ENCODE peak calls at places on chromosomes 16 and 17, in eight cellular contexts. C is lower lobe of right lung; E is CD8-positive, alpha-beta T cell; Z is adrenal gland; G is cardiac muscle cell; M is AG04450; V is uterus; T is PC-9. J is an unnamed sample.

GRCh38 chr17:19345067-19345460 is 17.5 kb downstream of the B9D1 start:
- DNase-seq in C (no peak), E (no peak), Z (no peak), G (no peak), M (no peak), V (no peak), T (no peak), J (no peak)

GRCh38 chr17:42623732-42624596 is 14.5 kb downstream of the TUBG1 start:
- DNase-seq in C (no peak), E (no peak), Z (peak), G (no peak), M (no peak), V (no peak), T (peak), J (peak)

GRCh38 chr17:37490022-37490587 is 414 bp downstream of the DUSP14 start:
- DNase-seq in C (peak), E (peak), Z (peak), G (peak), M (no peak), V (peak), T (peak), J (no peak)

GRCh38 chr17:26818736-26819135 is 475.2 kb upstream of the WSB1 start:
- DNase-seq in C (no peak), E (no peak), Z (no peak), G (no peak), M (peak), V (no peak), T (no peak), J (peak)

GRCh38 chr17:48046296-48046695 is 1.9 kb upstream of the NFE2L1 start:
- DNase-seq in C (no peak), E (no peak), Z (no peak), G (no peak), M (no peak), V (no peak), T (no peak), J (no peak)

GRCh38 chr16:24645739-24646645 is 83.5 kb upstream of the TNRC6A start:
- DNase-seq in C (no peak), E (no peak), Z (peak), G (no peak), M (peak), V (peak), T (peak), J (peak)

GRCh38 chr16:56245197-56245596 is 53.9 kb downstream of the GNAO1 start:
- DNase-seq in C (no peak), E (no peak), Z (no peak), G (no peak), M (no peak), V (no peak), T (peak), J (no peak)

GRCh38 chr16:86519649-86520316 is 9.5 kb downstream of the FOXF1 start:
- DNase-seq in C (peak), E (peak), Z (peak), G (peak), M (peak), V (peak), T (peak), J (no peak)

GRCh38 chr16:72834499-72834898 is 213.4 kb downstream of the ZFHX3 start:
- DNase-seq in C (no peak), E (no peak), Z (no peak), G (no peak), M (no peak), V (no peak), T (no peak), J (no peak)

GRCh38 chr16:2979669-2980226 is 498 bp downstream of the PKMYT1 start:
- DNase-seq in C (no peak), E (no peak), Z (no peak), G (no peak), M (no peak), V (no peak), T (peak), J (no peak)

GRCh38 chr16:85239239-85239638 is 127.0 kb upstream of the CIBAR2 start:
- DNase-seq in C (no peak), E (no peak), Z (no peak), G (no peak), M (no peak), V (no peak), T (no peak), J (no peak)

GRCh38 chr17:16911141-16911937 is 60.6 kb downstream of the TNFRSF13B start:
- DNase-seq in C (peak), E (no peak), Z (peak), G (no peak), M (no peak), V (peak), T (no peak), J (no peak)

GRCh38 chr16:53207810-53208752 is 153.3 kb downstream of the CHD9 start:
- DNase-seq in C (no peak), E (no peak), Z (peak), G (peak), M (peak), V (peak), T (peak), J (peak)

GRCh38 chr16:65222049-65222448 is 100.2 kb upstream of the CDH11 start:
- DNase-seq in C (no peak), E (no peak), Z (no peak), G (no peak), M (no peak), V (no peak), T (no peak), J (no peak)

GRCh38 chr16:3190949-3191353 is 2.9 kb downstream of the OR1F1 start:
- DNase-seq in C (no peak), E (peak), Z (no peak), G (peak), M (no peak), V (no peak), T (no peak), J (no peak)

GRCh38 chr16:49462989-49463371 is 89.4 kb downstream of the C16orf78 start:
- DNase-seq in C (no peak), E (no peak), Z (peak), G (no peak), M (no peak), V (peak), T (no peak), J (no peak)

GRCh38 chr16:50776042-50776441 is 34.2 kb downstream of the CYLD start:
- DNase-seq in C (no peak), E (no peak), Z (no peak), G (no peak), M (no peak), V (no peak), T (no peak), J (no peak)

GRCh38 chr16:81042821-81043220 is 7.2 kb downstream of the ATMIN start:
- DNase-seq in C (no peak), E (no peak), Z (no peak), G (no peak), M (no peak), V (no peak), T (no peak), J (no peak)

GRCh38 chr16:86232496-86232895 is 277.8 kb upstream of the FOXF1 start:
- DNase-seq in C (no peak), E (no peak), Z (no peak), G (no peak), M (no peak), V (no peak), T (no peak), J (no peak)

GRCh38 chr16:48811478-48811877 is 201.5 kb upstream of the N4BP1 start:
- DNase-seq in C (no peak), E (no peak), Z (no peak), G (no peak), M (no peak), V (no peak), T (no peak), J (no peak)

GRCh38 chr16:50742521-50743150 is 750 bp downstream of the CYLD start:
- DNase-seq in C (peak), E (peak), Z (peak), G (no peak), M (no peak), V (peak), T (no peak), J (no peak)

GRCh38 chr16:86048221-86048620 is 149.3 kb downstream of the IRF8 start:
- DNase-seq in C (no peak), E (no peak), Z (no peak), G (no peak), M (no peak), V (no peak), T (no peak), J (no peak)

GRCh38 chr16:54062361-54063346 is 223.9 kb downstream of the IRX3 start:
- DNase-seq in C (no peak), E (no peak), Z (no peak), G (no peak), M (no peak), V (no peak), T (no peak), J (no peak)

GRCh38 chr16:9849697-9850245 is 332.5 kb downstream of the GRIN2A start:
- DNase-seq in C (no peak), E (no peak), Z (no peak), G (no peak), M (no peak), V (no peak), T (no peak), J (no peak)

GRCh38 chr17:42675348-42675983 is 1.3 kb downstream of the PLEKHH3 start:
- DNase-seq in C (no peak), E (no peak), Z (no peak), G (peak), M (no peak), V (no peak), T (no peak), J (no peak)

GRCh38 chr16:24534634-24535033 is 4.7 kb upstream of the RBBP6 start:
- DNase-seq in C (no peak), E (no peak), Z (no peak), G (no peak), M (no peak), V (no peak), T (no peak), J (no peak)

GRCh38 chr17:81054308-81054707 is 19.4 kb downstream of the BAIAP2 start:
- DNase-seq in C (no peak), E (no peak), Z (no peak), G (no peak), M (no peak), V (no peak), T (no peak), J (no peak)
- H3K27ac ChIP-seq in C (no peak), E (no peak), Z (no peak), G (no peak), M (no peak), V (no peak), T (no peak), J (no peak)

GRCh38 chr16:991759-992158 is 10.2 kb downstream of the SOX8 start:
- DNase-seq in C (no peak), E (no peak), Z (no peak), G (no peak), M (no peak), V (no peak), T (no peak), J (no peak)
- H3K27ac ChIP-seq in C (no peak), E (no peak), Z (no peak), G (no peak), M (no peak), V (no peak), T (no peak), J (no peak)

GRCh38 chr16:11257131-11257938 is 1.3 kb upstream of the SOCS1 start:
- DNase-seq in C (peak), E (peak), Z (peak), G (peak), M (no peak), V (peak), T (peak), J (peak)

GRCh38 chr16:11260596-11260966 is 4.6 kb upstream of the SOCS1 start:
- DNase-seq in C (no peak), E (no peak), Z (no peak), G (no peak), M (no peak), V (no peak), T (no peak), J (no peak)

GRCh38 chr16:11259655-11260595 is 3.9 kb upstream of the SOCS1 start:
- DNase-seq in C (no peak), E (no peak), Z (peak), G (no peak), M (no peak), V (no peak), T (no peak), J (no peak)

GRCh38 chr16:11259288-11259621 is 3.3 kb upstream of the SOCS1 start:
- DNase-seq in C (no peak), E (no peak), Z (peak), G (no peak), M (no peak), V (no peak), T (no peak), J (no peak)

GRCh38 chr16:11258553-11259287 is 2.7 kb upstream of the SOCS1 start:
- DNase-seq in C (peak), E (peak), Z (peak), G (no peak), M (no peak), V (peak), T (no peak), J (no peak)
- H3K27ac ChIP-seq in C (peak), E (no peak), Z (peak), G (no peak), M (no peak), V (no peak), T (no peak), J (no peak)

GRCh38 chr17:74949455-74950115 is 13.9 kb downstream of the OTOP3 start:
- DNase-seq in C (no peak), E (no peak), Z (no peak), G (no peak), M (no peak), V (no peak), T (no peak), J (no peak)
- H3K27ac ChIP-seq in C (no peak), E (no peak), Z (no peak), G (no peak), M (no peak), V (no peak), T (no peak), J (no peak)

DNA sequence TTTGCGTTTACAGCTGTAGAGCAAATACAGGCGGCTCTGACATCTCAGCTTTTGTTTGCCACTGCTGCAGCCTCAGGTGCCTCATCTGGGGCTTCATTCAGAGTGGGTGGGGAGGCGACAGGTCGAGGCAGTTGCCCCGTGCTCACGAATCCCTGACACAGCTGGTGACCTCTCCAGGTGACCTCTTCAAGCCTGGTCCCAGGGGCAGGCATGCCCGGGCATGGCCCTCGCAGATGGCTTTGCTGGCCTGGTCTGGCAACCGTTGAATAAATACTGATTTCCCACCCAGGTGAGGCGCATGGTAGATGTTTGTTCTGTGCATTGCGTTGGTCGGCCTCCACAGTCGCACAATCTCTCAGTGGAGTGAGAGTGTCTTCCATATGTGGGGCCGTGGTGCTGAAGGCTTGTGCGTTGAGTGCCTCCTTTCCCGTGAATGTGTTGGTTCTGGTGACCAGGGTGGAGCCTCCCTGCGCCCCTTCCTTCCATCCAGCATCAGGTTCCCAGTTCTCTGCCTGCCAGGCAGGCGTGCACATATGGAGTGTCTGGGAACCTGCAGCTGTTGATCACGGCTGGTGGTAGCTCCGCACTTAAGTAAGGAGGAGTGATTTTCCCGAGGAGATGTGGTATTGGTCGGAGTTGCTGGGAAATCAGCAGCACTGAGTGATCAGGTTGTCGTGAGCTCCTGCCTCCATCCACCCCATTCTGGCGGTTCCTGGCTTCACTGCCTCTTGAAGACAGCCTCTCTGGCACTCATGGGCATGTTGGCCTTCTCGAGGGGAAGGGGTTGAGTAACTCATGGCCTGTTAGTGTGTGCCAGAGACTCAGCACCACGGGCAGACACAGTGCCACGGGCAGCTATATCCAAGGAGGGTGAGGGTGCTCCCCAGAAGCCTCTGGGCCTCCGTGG is 149.7 kb downstream of the RPTOR start:
- DNase-seq in C (no peak), E (no peak), Z (no peak), G (no peak), M (no peak), V (no peak), T (no peak), J (no peak)
- H3K27ac ChIP-seq in C (no peak), E (no peak), Z (peak), G (no peak), M (no peak), V (no peak), T (no peak), J (peak)

DNA sequence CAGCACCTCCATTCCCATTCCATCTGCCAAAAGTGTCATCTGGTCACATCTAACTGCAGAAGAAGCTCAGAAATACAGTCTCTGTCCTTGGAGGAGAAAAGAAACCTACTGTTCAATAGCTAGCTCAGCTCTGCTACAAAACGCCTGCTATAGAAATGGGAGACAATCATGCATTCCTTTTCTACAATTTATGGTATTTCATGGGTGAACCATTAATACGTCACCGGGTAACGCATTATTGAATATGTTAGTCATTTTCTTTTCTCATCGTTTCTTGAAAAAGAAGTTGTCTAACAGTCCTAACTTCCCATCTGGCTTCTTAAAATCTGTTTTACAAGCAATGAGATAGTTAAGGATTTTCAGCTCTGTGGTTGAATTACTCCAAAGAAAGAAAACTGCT is 496.7 kb upstream of the RBFOX1 start:
- DNase-seq in C (no peak), E (no peak), Z (no peak), G (no peak), M (no peak), V (no peak), T (no peak), J (no peak)
- H3K27ac ChIP-seq in C (no peak), E (no peak), Z (no peak), G (no peak), M (no peak), V (no peak), T (no peak), J (no peak)

DNA sequence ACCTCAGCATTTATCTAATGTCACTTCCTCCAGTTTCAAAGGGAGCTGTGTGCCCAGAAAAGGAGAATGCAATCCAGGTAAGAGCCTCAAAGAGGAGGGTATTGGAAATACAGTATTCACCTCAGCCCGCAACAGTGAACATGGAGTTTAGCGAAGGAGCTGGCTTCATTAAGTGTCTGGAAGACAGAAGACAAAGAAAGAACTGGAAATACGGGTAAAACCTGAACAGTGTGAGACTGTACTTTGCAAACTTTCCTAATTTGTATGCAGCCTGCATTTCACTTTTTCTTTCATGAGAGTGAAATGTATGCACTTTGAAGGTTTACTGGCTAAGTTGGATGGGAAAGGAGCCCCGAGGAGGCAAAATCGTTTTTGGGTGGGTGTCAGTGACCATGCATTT is 478.4 kb downstream of the HS3ST3B1 start:
- DNase-seq in C (no peak), E (no peak), Z (no peak), G (no peak), M (no peak), V (no peak), T (no peak), J (peak)
- H3K27ac ChIP-seq in C (no peak), E (no peak), Z (no peak), G (no peak), M (no peak), V (no peak), T (no peak), J (no peak)

GRCh38 chr17:13931752-13932477 is 137.4 kb upstream of the COX10 start:
- DNase-seq in C (peak), E (no peak), Z (peak), G (no peak), M (no peak), V (peak), T (no peak), J (peak)
- H3K27ac ChIP-seq in C (peak), E (no peak), Z (peak), G (no peak), M (no peak), V (peak), T (no peak), J (no peak)

GRCh38 chr16:66899310-66899944 is 19.1 kb downstream of the PDP2 start:
- DNase-seq in C (peak), E (no peak), Z (no peak), G (no peak), M (no peak), V (no peak), T (no peak), J (no peak)

GRCh38 chr16:66901626-66902025 is 17.1 kb downstream of the CDH16 start:
- DNase-seq in C (peak), E (no peak), Z (no peak), G (no peak), M (no peak), V (no peak), T (no peak), J (no peak)

GRCh38 chr16:66900721-66901441 is 17.8 kb downstream of the CDH16 start:
- DNase-seq in C (no peak), E (no peak), Z (no peak), G (no peak), M (no peak), V (no peak), T (no peak), J (no peak)

GRCh38 chr16:66898933-66899309 is 18.6 kb downstream of the PDP2 start:
- DNase-seq in C (no peak), E (no peak), Z (no peak), G (no peak), M (no peak), V (no peak), T (no peak), J (no peak)

GRCh38 chr16:66899945-66900688 is 18.6 kb downstream of the CDH16 start:
- DNase-seq in C (peak), E (no peak), Z (peak), G (peak), M (peak), V (peak), T (peak), J (no peak)
- H3K27ac ChIP-seq in C (peak), E (no peak), Z (peak), G (peak), M (peak), V (peak), T (peak), J (peak)

J was measured in epithelial cell of prostate.